ENCODE peak calls at places on chromosome 9, in six cellular contexts. Q, A, O, M, C and E are unnamed samples.

GRCh38 chr9:132575005-132575609 is 7.3 kb upstream of the BARHL1 start:
- DNase-seq in Q (peak; percentile 87), A (peak; percentile 58), O (peak; percentile 76), M (no peak), C (peak; percentile 75), E (peak; percentile 93)

GRCh38 chr9:106874657-106875056 is 11.7 kb downstream of the ZNF462 start:
- DNase-seq in Q (no peak), A (no peak), O (no peak), M (no peak), C (no peak), E (no peak)

GRCh38 chr9:26746357-26747072 is 146.1 kb downstream of the CAAP1 start:
- DNase-seq in Q (no peak), A (peak; percentile 39), O (peak; percentile 47), M (no peak), C (peak; percentile 43), E (no peak)

GRCh38 chr9:85943757-85944430 is 2.9 kb downstream of the NAA35 start:
- DNase-seq in Q (no peak), A (no peak), O (no peak), M (no peak), C (no peak), E (no peak)

GRCh38 chr9:76215066-76215465 is 179.2 kb downstream of the RFK start:
- DNase-seq in Q (no peak), A (no peak), O (no peak), M (no peak), C (peak; percentile 78), E (no peak)

GRCh38 chr9:34675048-34675714 is 12.7 kb upstream of the CCL27 start:
- DNase-seq in Q (peak; percentile 82), A (peak; percentile 51), O (peak; percentile 88), M (peak; percentile 36), C (peak; percentile 69), E (peak; percentile 74)

GRCh38 chr9:133130721-133131244 is 9.7 kb upstream of the RALGDS start:
- DNase-seq in Q (peak; percentile 91), A (no peak), O (peak; percentile 89), M (no peak), C (no peak), E (peak; percentile 78)

GRCh38 chr9:98995059-98995665 is 51.5 kb downstream of the COL15A1 start:
- DNase-seq in Q (no peak), A (no peak), O (no peak), M (no peak), C (no peak), E (no peak)

GRCh38 chr9:127626752-127627493 is 14.8 kb downstream of the STXBP1 start:
- DNase-seq in Q (no peak), A (no peak), O (no peak), M (no peak), C (no peak), E (no peak)

GRCh38 chr9:21153688-21154608 is 12.3 kb upstream of the IFNW1 start:
- DNase-seq in Q (no peak), A (peak; percentile 6), O (no peak), M (no peak), C (peak; percentile 34), E (no peak)

GRCh38 chr9:85898288-85898802 is 42.6 kb upstream of the NAA35 start:
- DNase-seq in Q (no peak), A (no peak), O (no peak), M (no peak), C (peak; percentile 32), E (no peak)

GRCh38 chr9:126417007-126417406 is 90.4 kb downstream of the MVB12B start:
- DNase-seq in Q (no peak), A (peak; percentile 31), O (no peak), M (no peak), C (no peak), E (no peak)

GRCh38 chr9:133234577-133235322 is 25.7 kb upstream of the OBP2B start:
- DNase-seq in Q (peak; percentile 59), A (no peak), O (no peak), M (no peak), C (no peak), E (peak; percentile 72)

GRCh38 chr9:128370752-128371621 is at the start of gene URM1:
- DNase-seq in Q (peak; percentile 99), A (peak; percentile 96), O (peak; percentile 98), M (peak; percentile 96), C (peak; percentile 98), E (peak; percentile 98)

GRCh38 chr9:93136011-93136440 is 2.0 kb upstream of the NINJ1 start:
- DNase-seq in Q (peak; percentile 73), A (no peak), O (no peak), M (no peak), C (no peak), E (no peak)